ENCODE peak calls at places on chromosomes 12 and 14, in five cellular contexts. C, B, X, W and M are unnamed samples. For H3K9me3, the result is how much of the 10 kb centered on the place peaks cover.

GRCh38 chr14:71371711-71372396 is 464.6 kb downstream of the PCNX1 start:
- DNase-seq in C (no peak), B (no peak), X (no peak), W (no peak), M (no peak)

GRCh38 chr14:77832301-77832700 is 32.4 kb downstream of the ADCK1 start:
- DNase-seq in C (no peak), B (no peak), X (no peak), W (no peak), M (no peak)

GRCh38 chr14:99230271-99231141 is 41.5 kb downstream of the BCL11B start:
- DNase-seq in C (peak), B (peak), X (no peak), W (no peak), M (peak)

GRCh38 chr12:25692115-25693035 is 139.3 kb upstream of the LMNTD1 start:
- DNase-seq in C (no peak), B (no peak), X (no peak), W (no peak), M (no peak)

GRCh38 chr12:1217191-1217949 is 226.3 kb downstream of the ERC1 start:
- DNase-seq in C (no peak), B (peak), X (no peak), W (no peak), M (no peak)

GRCh38 chr14:99795046-99795445 is 1.8 kb downstream of the EML1 start:
- DNase-seq in C (no peak), B (no peak), X (no peak), W (no peak), M (no peak)

GRCh38 chr12:47021298-47021697 is 58.1 kb upstream of the PCED1B start:
- DNase-seq in C (no peak), B (peak), X (no peak), W (peak), M (no peak)

GRCh38 chr12:40999212-40999611 is 188.9 kb upstream of the PDZRN4 start:
- DNase-seq in C (no peak), B (no peak), X (no peak), W (no peak), M (no peak)

GRCh38 chr12:19645823-19646222 is 206.5 kb downstream of the AEBP2 start:
- DNase-seq in C (no peak), B (no peak), X (no peak), W (no peak), M (no peak)

GRCh38 chr12:6778212-6778570 is 5.9 kb downstream of the LAG3 start:
- DNase-seq in C (peak), B (peak), X (no peak), W (no peak), M (peak)

GRCh38 chr14:100662850-100663527 is 63.7 kb upstream of the DLK1 start:
- DNase-seq in C (no peak), B (peak), X (no peak), W (peak), M (peak)

GRCh38 chr14:20546877-20547276 is 14.0 kb downstream of the RNASE9 start:
- DNase-seq in C (no peak), B (no peak), X (no peak), W (no peak), M (no peak)

GRCh38 chr12:31120392-31121008 is 46.8 kb downstream of the DDX11 start:
- DNase-seq in C (no peak), B (peak), X (no peak), W (no peak), M (peak)

GRCh38 chr12:108241961-108242360 is 97.2 kb downstream of the CMKLR1 start:
- DNase-seq in C (no peak), B (no peak), X (no peak), W (no peak), M (no peak)

GRCh38 chr12:63792333-63792732 is 12.6 kb downstream of the RXYLT1 start:
- DNase-seq in C (no peak), B (no peak), X (no peak), W (no peak), M (no peak)

GRCh38 chr12:108237272-108237671 is 101.8 kb downstream of the CMKLR1 start:
- DNase-seq in C (no peak), B (peak), X (no peak), W (no peak), M (peak)

GRCh38 chr14:89959853-89960493 is 4.2 kb downstream of the TDP1 start:
- DNase-seq in C (no peak), B (no peak), X (no peak), W (no peak), M (no peak)

GRCh38 chr14:91245029-91245428 is 525 bp upstream of the GPR68 start:
- DNase-seq in C (no peak), B (no peak), X (no peak), W (no peak), M (no peak)

DNA sequence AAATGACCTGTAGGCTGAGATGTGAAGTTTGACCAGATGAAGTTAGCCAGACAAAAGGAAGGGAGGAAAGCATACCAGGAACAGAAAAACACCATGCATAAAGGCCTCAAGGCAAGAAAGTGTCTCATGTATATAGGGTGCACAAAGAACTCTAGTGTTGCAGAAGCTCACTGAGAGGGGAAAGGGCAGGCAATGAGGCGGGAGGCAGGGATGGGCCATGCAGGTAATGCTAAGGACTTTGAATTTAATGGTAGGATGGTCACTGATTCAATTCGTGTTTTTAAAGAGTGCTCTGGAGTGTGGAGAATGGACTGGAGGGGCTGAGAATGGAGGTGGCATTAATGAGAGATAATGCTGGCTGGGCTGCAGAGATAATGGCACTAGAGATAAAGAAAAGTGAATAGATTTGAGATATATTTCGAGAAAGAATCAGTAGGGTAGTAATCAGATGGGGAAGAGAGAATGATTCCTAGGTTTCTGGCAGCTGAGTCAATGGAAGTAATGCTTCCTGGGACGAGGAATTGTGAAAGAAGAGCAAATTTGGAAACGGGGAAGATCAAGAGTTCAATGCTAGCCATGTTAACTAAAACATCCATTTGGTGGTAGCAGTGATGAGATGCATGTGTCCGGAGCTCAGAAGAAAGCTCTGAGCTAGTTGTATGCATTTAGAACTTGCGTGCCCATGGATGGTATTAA is 43.1 kb downstream of the LIMA1 start:
- DNase-seq in C (no peak), B (no peak), X (no peak), W (no peak), M (no peak)
- H3K4me3 ChIP-seq in C (no peak), B (no peak), X (no peak), W (no peak), M (peak)

GRCh38 chr14:105710119-105711057 is 184.0 kb downstream of the TMEM121 start:
- DNase-seq in C (no peak), B (no peak), X (no peak), W (peak), M (peak)

GRCh38 chr14:105709281-105710118 is 183.1 kb downstream of the TMEM121 start:
- DNase-seq in C (no peak), B (no peak), X (no peak), W (no peak), M (no peak)

GRCh38 chr14:105711058-105711620 is 184.8 kb downstream of the TMEM121 start:
- DNase-seq in C (no peak), B (no peak), X (no peak), W (no peak), M (peak)

GRCh38 chr14:105711841-105712460 is 185.6 kb downstream of the TMEM121 start:
- DNase-seq in C (no peak), B (no peak), X (no peak), W (no peak), M (peak)
- H3K9me3 ChIP-seq in C (under half), B (under half), X (under half), W (under half), M (under half)

DNA sequence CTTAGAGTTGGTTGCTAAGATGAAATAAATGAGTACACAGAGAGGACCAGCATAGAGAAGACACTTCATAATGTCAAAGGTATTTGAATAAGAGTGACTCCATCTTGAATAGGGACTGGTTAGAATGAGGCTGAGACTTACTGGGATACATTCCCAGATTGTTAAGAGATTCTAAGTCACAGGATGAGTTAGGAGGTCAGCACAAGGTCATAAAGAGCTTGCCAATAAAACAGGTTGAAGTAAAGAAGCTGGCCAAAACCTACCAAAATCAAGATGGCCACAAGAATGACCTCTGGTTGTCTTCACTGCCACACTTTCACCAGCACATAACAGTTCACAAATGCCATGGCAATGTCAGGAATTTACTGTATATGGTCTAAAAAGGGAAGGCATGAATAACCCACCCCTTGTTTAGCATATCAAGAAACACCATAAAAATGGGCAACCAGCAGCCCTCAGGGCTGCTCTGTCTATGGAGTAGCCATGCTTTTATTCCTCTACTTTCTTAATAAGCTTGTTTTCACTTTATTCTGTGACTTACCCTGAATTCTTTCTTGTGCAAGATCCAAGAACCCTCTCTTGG is 8.3 kb upstream of the SERPINA1 start:
- DNase-seq in C (no peak), B (no peak), X (no peak), W (no peak), M (no peak)
- H3K4me3 ChIP-seq in C (no peak), B (no peak), X (no peak), W (no peak), M (no peak)

DNA sequence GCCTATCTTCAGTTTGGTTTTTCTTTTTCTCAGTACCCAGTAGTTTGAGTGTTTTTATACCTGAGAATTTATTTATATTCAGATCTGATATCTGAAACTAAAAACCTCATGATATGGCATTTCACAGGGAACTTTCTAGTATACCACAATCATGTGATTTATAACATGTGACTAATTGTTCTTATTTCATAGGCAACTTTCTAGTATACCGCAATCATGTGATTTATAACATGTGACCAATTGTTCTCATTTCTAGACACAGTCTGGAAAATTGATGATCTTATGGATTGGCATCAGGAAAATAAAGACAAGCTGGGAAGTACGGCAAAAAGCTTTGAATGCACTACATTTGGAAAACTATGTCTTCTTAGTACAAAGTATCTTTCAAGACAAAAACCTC is 20.6 kb downstream of the ZNF268 start:
- DNase-seq in C (no peak), B (no peak), X (no peak), W (no peak), M (no peak)
- H3K9me3 ChIP-seq in C (half or more), B (half or more), X (half or more), W (half or more), M (half or more)

GRCh38 chr12:45518516-45519235 is 210.8 kb upstream of the ARID2 start:
- DNase-seq in C (no peak), B (no peak), X (no peak), W (no peak), M (no peak)
- H3K4me3 ChIP-seq in C (no peak), B (no peak), X (no peak), W (no peak), M (no peak)

GRCh38 chr12:34333337-34333736 is 311.0 kb downstream of the ALG10 start:
- DNase-seq in C (no peak), B (no peak), X (no peak), W (no peak), M (no peak)
- H3K9me3 ChIP-seq in C (under half), B (under half), X (under half), W (under half), M (under half)

DNA sequence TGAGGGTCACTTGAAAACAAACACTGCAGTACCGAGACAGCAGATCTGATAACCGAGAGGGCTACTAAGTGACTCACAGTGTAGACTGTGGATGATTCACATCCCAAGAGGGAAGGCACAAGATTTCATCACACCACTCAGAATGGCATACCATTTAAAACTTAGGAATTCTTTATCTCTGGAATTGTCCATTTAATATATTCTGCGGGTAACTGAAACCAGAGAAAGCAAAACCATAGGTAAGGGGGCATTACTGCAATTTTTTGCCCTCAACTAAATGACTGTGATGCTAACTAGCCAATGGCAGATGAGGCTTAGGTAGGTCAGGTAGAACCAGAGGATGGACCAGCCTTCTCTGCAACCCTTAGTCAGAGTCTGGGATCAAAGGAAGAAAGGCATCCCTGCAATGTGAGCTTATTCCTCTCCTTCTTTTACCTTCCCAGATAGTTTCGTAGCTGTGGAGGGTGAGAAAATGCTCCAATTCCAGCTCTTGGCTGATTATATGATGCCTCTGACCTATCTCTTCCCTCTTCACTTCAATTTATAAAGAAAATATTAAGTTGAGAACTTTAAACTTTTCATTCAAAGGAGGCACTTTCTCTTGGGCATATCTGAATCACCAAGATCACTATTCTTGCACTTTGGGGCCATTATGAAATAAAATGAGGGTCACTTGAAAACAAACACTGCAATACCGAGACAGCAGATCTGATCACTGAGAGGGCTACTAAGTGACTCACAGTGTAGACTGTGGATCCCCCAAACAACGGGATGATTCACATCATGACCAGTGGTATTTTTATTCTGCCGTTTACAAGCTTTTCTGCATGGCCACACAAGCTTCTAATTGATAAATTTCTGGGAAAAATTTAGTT is 6.8 kb downstream of the ART4 start:
- DNase-seq in C (no peak), B (no peak), X (no peak), W (no peak), M (no peak)
- H3K4me3 ChIP-seq in C (no peak), B (no peak), X (no peak), W (no peak), M (no peak)

DNA sequence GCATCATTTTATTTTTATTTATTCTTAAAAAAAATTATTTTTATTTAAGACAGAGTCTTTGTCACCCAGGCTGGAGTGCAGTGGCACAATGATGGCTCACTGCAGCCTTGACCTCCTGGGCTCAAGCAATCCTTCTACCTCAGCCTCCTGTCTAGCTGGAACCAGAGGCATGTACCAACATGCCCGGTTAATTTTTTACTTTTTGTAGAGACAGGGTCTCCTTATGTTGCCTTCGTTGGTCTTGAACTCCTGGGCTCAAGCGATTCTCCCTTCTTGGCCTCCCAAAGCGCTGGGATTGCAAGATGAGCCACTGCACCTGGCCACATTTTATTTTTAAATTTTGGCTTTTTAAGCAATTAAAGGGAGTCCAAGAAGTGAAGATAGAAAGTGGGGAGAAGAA is 21.4 kb downstream of the TTC6 start:
- DNase-seq in C (no peak), B (no peak), X (no peak), W (no peak), M (no peak)
- H3K9me3 ChIP-seq in C (under half), B (under half), X (under half), W (under half), M (under half)

GRCh38 chr12:68402422-68402821 is 70.3 kb upstream of the MDM1 start:
- DNase-seq in C (no peak), B (no peak), X (no peak), W (no peak), M (no peak)

GRCh38 chr12:68403296-68403695 is 71.1 kb upstream of the MDM1 start:
- DNase-seq in C (no peak), B (no peak), X (no peak), W (no peak), M (no peak)

GRCh38 chr12:68406134-68406576 is 74.0 kb upstream of the MDM1 start:
- DNase-seq in C (peak), B (peak), X (peak), W (no peak), M (peak)

GRCh38 chr12:68403711-68404110 is 71.5 kb upstream of the MDM1 start:
- DNase-seq in C (no peak), B (no peak), X (no peak), W (no peak), M (no peak)

DNA sequence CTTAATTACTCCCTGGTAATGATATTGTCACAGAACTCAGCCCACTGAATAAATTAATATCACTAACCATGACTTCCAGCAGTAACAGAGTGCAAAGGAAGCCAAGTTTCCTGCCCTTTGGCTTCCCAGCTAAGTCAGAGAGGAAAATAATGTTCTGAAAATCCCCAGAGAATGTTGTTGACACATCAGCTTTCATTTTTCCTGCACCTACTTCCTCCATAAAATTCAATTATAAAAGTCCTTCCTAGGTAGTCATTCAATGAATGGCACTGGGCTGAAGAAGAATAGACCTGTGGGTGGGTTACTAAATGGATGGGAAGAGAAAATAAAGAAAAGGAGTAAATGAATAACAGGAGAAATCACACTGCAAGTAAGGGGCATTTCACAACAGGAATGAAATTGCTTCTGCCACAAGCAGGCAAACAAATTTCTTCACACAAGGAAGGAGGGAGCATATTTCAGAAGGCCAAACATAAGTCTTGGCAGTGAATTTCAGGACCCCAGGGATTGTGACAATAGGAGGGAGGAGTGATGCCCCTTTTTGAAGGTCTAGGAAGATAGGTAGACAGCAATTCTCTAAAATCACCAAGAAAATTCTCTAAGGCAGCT is 73.2 kb upstream of the MDM1 start:
- DNase-seq in C (no peak), B (no peak), X (no peak), W (no peak), M (no peak)
- H3K4me3 ChIP-seq in C (no peak), B (no peak), X (no peak), W (no peak), M (no peak)